ENCODE peak calls at places on chromosomes 2 and 18, in ten cellular contexts. One of them, this sample, is unnamed.

GRCh38 chr2:2147024-2147900 is 183.8 kb downstream of the MYT1L start:
- DNase-seq in NCI-H226: no peak
- DNase-seq in Calu3: no peak
- DNase-seq in left cardiac atrium: peak
- DNase-seq in GM23248: no peak
- DNase-seq in mucosa of gallbladder: no peak
- DNase-seq in NCI-H82: peak
- DNase-seq in left ventricle myocardium superior: peak
- DNase-seq in NCI-H2171: peak
- DNase-seq in activated T-cell treated with anti-CD3 and anti-CD28 coated beads, Interleukin-2, amount 50 U/mL, for 72 hours: no peak
- DNase-seq in this sample: no peak

GRCh38 chr2:158943973-158944372 is 24.5 kb upstream of the TANC1 start:
- DNase-seq in activated T-cell treated with anti-CD3 and anti-CD28 coated beads, Interleukin-2, amount 50 U/mL, for 72 hours: no peak
- DNase-seq in NCI-H82: no peak
- DNase-seq in NCI-H2171: no peak
- DNase-seq in left ventricle myocardium superior: no peak
- DNase-seq in GM23248: no peak
- DNase-seq in Calu3: no peak
- DNase-seq in NCI-H226: no peak
- DNase-seq in mucosa of gallbladder: no peak
- DNase-seq in left cardiac atrium: no peak
- DNase-seq in this sample: no peak

GRCh38 chr2:8906208-8906607 is 68.8 kb upstream of the KIDINS220 start:
- DNase-seq in NCI-H226: peak
- DNase-seq in left cardiac atrium: no peak
- DNase-seq in mucosa of gallbladder: no peak
- DNase-seq in NCI-H2171: no peak
- DNase-seq in NCI-H82: no peak
- DNase-seq in activated T-cell treated with anti-CD3 and anti-CD28 coated beads, Interleukin-2, amount 50 U/mL, for 72 hours: no peak
- DNase-seq in Calu3: peak
- DNase-seq in left ventricle myocardium superior: no peak
- DNase-seq in GM23248: no peak
- DNase-seq in this sample: no peak

GRCh38 chr2:9252002-9252357 is 45.4 kb downstream of the ASAP2 start:
- DNase-seq in NCI-H82: peak
- DNase-seq in Calu3: no peak
- DNase-seq in NCI-H226: peak
- DNase-seq in left cardiac atrium: no peak
- DNase-seq in activated T-cell treated with anti-CD3 and anti-CD28 coated beads, Interleukin-2, amount 50 U/mL, for 72 hours: no peak
- DNase-seq in NCI-H2171: no peak
- DNase-seq in GM23248: no peak
- DNase-seq in mucosa of gallbladder: no peak
- DNase-seq in left ventricle myocardium superior: no peak
- DNase-seq in this sample: no peak

GRCh38 chr2:98394595-98395153 is 48.4 kb downstream of the CNGA3 start:
- DNase-seq in mucosa of gallbladder: no peak
- DNase-seq in GM23248: peak
- DNase-seq in NCI-H226: no peak
- DNase-seq in NCI-H82: no peak
- DNase-seq in left cardiac atrium: no peak
- DNase-seq in NCI-H2171: no peak
- DNase-seq in left ventricle myocardium superior: no peak
- DNase-seq in activated T-cell treated with anti-CD3 and anti-CD28 coated beads, Interleukin-2, amount 50 U/mL, for 72 hours: no peak
- DNase-seq in Calu3: no peak
- DNase-seq in this sample: no peak

GRCh38 chr2:179429597-179429996 is 165.0 kb upstream of the SESTD1 start:
- DNase-seq in mucosa of gallbladder: no peak
- DNase-seq in NCI-H2171: no peak
- DNase-seq in Calu3: no peak
- DNase-seq in NCI-H226: no peak
- DNase-seq in NCI-H82: no peak
- DNase-seq in left ventricle myocardium superior: no peak
- DNase-seq in left cardiac atrium: no peak
- DNase-seq in activated T-cell treated with anti-CD3 and anti-CD28 coated beads, Interleukin-2, amount 50 U/mL, for 72 hours: no peak
- DNase-seq in GM23248: no peak
- DNase-seq in this sample: no peak

GRCh38 chr2:120702751-120703150 is 32.9 kb upstream of the GLI2 start:
- DNase-seq in NCI-H2171: no peak
- DNase-seq in activated T-cell treated with anti-CD3 and anti-CD28 coated beads, Interleukin-2, amount 50 U/mL, for 72 hours: no peak
- DNase-seq in NCI-H226: no peak
- DNase-seq in NCI-H82: no peak
- DNase-seq in GM23248: no peak
- DNase-seq in Calu3: no peak
- DNase-seq in left cardiac atrium: no peak
- DNase-seq in mucosa of gallbladder: no peak
- DNase-seq in left ventricle myocardium superior: no peak
- DNase-seq in this sample: no peak

GRCh38 chr2:55173422-55174020 is 58.6 kb downstream of the CLHC1 start:
- DNase-seq in NCI-H226: no peak
- DNase-seq in Calu3: no peak
- DNase-seq in left cardiac atrium: no peak
- DNase-seq in NCI-H2171: no peak
- DNase-seq in NCI-H82: no peak
- DNase-seq in mucosa of gallbladder: no peak
- DNase-seq in left ventricle myocardium superior: no peak
- DNase-seq in activated T-cell treated with anti-CD3 and anti-CD28 coated beads, Interleukin-2, amount 50 U/mL, for 72 hours: no peak
- DNase-seq in GM23248: no peak
- DNase-seq in this sample: no peak

GRCh38 chr2:126907671-126908070 is 9.0 kb downstream of the TEX51 start:
- DNase-seq in left ventricle myocardium superior: no peak
- DNase-seq in GM23248: no peak
- DNase-seq in mucosa of gallbladder: peak
- DNase-seq in left cardiac atrium: no peak
- DNase-seq in Calu3: no peak
- DNase-seq in NCI-H226: no peak
- DNase-seq in activated T-cell treated with anti-CD3 and anti-CD28 coated beads, Interleukin-2, amount 50 U/mL, for 72 hours: no peak
- DNase-seq in NCI-H2171: no peak
- DNase-seq in NCI-H82: no peak
- DNase-seq in this sample: no peak

GRCh38 chr2:54497738-54498680 is 41.9 kb downstream of the SPTBN1 start:
- DNase-seq in GM23248: peak
- DNase-seq in Calu3: peak
- DNase-seq in left cardiac atrium: peak
- DNase-seq in left ventricle myocardium superior: peak
- DNase-seq in NCI-H82: peak
- DNase-seq in NCI-H2171: no peak
- DNase-seq in activated T-cell treated with anti-CD3 and anti-CD28 coated beads, Interleukin-2, amount 50 U/mL, for 72 hours: no peak
- DNase-seq in mucosa of gallbladder: peak
- DNase-seq in NCI-H226: no peak
- DNase-seq in this sample: no peak

GRCh38 chr2:190791347-190791982 is 89.2 kb upstream of the GLS start:
- DNase-seq in left ventricle myocardium superior: peak
- DNase-seq in NCI-H226: peak
- DNase-seq in NCI-H82: no peak
- DNase-seq in GM23248: peak
- DNase-seq in mucosa of gallbladder: no peak
- DNase-seq in left cardiac atrium: peak
- DNase-seq in activated T-cell treated with anti-CD3 and anti-CD28 coated beads, Interleukin-2, amount 50 U/mL, for 72 hours: peak
- DNase-seq in NCI-H2171: no peak
- DNase-seq in Calu3: peak
- DNase-seq in this sample: no peak

GRCh38 chr2:230942920-230943896 is 18.2 kb upstream of the GPR55 start:
- DNase-seq in NCI-H226: no peak
- DNase-seq in NCI-H82: no peak
- DNase-seq in Calu3: no peak
- DNase-seq in mucosa of gallbladder: no peak
- DNase-seq in NCI-H2171: no peak
- DNase-seq in left cardiac atrium: no peak
- DNase-seq in GM23248: peak
- DNase-seq in activated T-cell treated with anti-CD3 and anti-CD28 coated beads, Interleukin-2, amount 50 U/mL, for 72 hours: peak
- DNase-seq in left ventricle myocardium superior: no peak
- DNase-seq in this sample: no peak

GRCh38 chr2:136134126-136134525 is 16.2 kb upstream of the CXCR4 start:
- DNase-seq in NCI-H2171: no peak
- DNase-seq in left ventricle myocardium superior: no peak
- DNase-seq in NCI-H226: no peak
- DNase-seq in Calu3: no peak
- DNase-seq in left cardiac atrium: no peak
- DNase-seq in NCI-H82: no peak
- DNase-seq in GM23248: no peak
- DNase-seq in mucosa of gallbladder: no peak
- DNase-seq in activated T-cell treated with anti-CD3 and anti-CD28 coated beads, Interleukin-2, amount 50 U/mL, for 72 hours: peak
- DNase-seq in this sample: no peak

GRCh38 chr2:233458031-233458610 is 103.8 kb downstream of the DGKD start:
- DNase-seq in GM23248: no peak
- DNase-seq in NCI-H226: no peak
- DNase-seq in activated T-cell treated with anti-CD3 and anti-CD28 coated beads, Interleukin-2, amount 50 U/mL, for 72 hours: no peak
- DNase-seq in left cardiac atrium: no peak
- DNase-seq in NCI-H2171: no peak
- DNase-seq in left ventricle myocardium superior: no peak
- DNase-seq in Calu3: no peak
- DNase-seq in NCI-H82: no peak
- DNase-seq in mucosa of gallbladder: no peak
- DNase-seq in this sample: no peak

GRCh38 chr2:234839285-234839684 is 112.5 kb upstream of the SH3BP4 start:
- DNase-seq in NCI-H226: no peak
- DNase-seq in left ventricle myocardium superior: no peak
- DNase-seq in GM23248: peak
- DNase-seq in mucosa of gallbladder: no peak
- DNase-seq in left cardiac atrium: no peak
- DNase-seq in activated T-cell treated with anti-CD3 and anti-CD28 coated beads, Interleukin-2, amount 50 U/mL, for 72 hours: no peak
- DNase-seq in NCI-H2171: no peak
- DNase-seq in NCI-H82: no peak
- DNase-seq in Calu3: no peak
- DNase-seq in this sample: no peak

GRCh38 chr2:207416936-207417718 is 112.6 kb upstream of the CREB1 start:
- DNase-seq in NCI-H226: no peak
- DNase-seq in activated T-cell treated with anti-CD3 and anti-CD28 coated beads, Interleukin-2, amount 50 U/mL, for 72 hours: no peak
- DNase-seq in NCI-H2171: no peak
- DNase-seq in GM23248: peak
- DNase-seq in mucosa of gallbladder: no peak
- DNase-seq in NCI-H82: no peak
- DNase-seq in Calu3: no peak
- DNase-seq in left ventricle myocardium superior: no peak
- DNase-seq in left cardiac atrium: no peak
- DNase-seq in this sample: no peak

GRCh38 chr18:9364242-9364641 is 29.7 kb downstream of the TWSG1 start:
- DNase-seq in Calu3: peak
- DNase-seq in activated T-cell treated with anti-CD3 and anti-CD28 coated beads, Interleukin-2, amount 50 U/mL, for 72 hours: no peak
- DNase-seq in NCI-H2171: no peak
- DNase-seq in mucosa of gallbladder: no peak
- DNase-seq in NCI-H226: no peak
- DNase-seq in NCI-H82: no peak
- DNase-seq in left cardiac atrium: no peak
- DNase-seq in left ventricle myocardium superior: no peak
- DNase-seq in GM23248: no peak
- DNase-seq in this sample: no peak

GRCh38 chr2:182587831-182588230 is 128.2 kb upstream of the DNAJC10 start:
- DNase-seq in NCI-H82: no peak
- DNase-seq in mucosa of gallbladder: no peak
- DNase-seq in NCI-H226: peak
- DNase-seq in Calu3: no peak
- DNase-seq in left cardiac atrium: no peak
- DNase-seq in left ventricle myocardium superior: no peak
- DNase-seq in NCI-H2171: no peak
- DNase-seq in activated T-cell treated with anti-CD3 and anti-CD28 coated beads, Interleukin-2, amount 50 U/mL, for 72 hours: no peak
- DNase-seq in GM23248: peak
- DNase-seq in this sample: no peak

GRCh38 chr18:50695431-50696176 is 124.2 kb downstream of the MRO start:
- DNase-seq in NCI-H226: no peak
- DNase-seq in mucosa of gallbladder: no peak
- DNase-seq in activated T-cell treated with anti-CD3 and anti-CD28 coated beads, Interleukin-2, amount 50 U/mL, for 72 hours: no peak
- DNase-seq in NCI-H2171: no peak
- DNase-seq in Calu3: no peak
- DNase-seq in NCI-H82: peak
- DNase-seq in left cardiac atrium: peak
- DNase-seq in left ventricle myocardium superior: peak
- DNase-seq in GM23248: no peak
- DNase-seq in this sample: no peak

GRCh38 chr18:46152436-46152807 is 48.2 kb downstream of the HAUS1 start:
- DNase-seq in left cardiac atrium: peak
- DNase-seq in NCI-H226: no peak
- DNase-seq in mucosa of gallbladder: no peak
- DNase-seq in GM23248: peak
- DNase-seq in left ventricle myocardium superior: peak
- DNase-seq in activated T-cell treated with anti-CD3 and anti-CD28 coated beads, Interleukin-2, amount 50 U/mL, for 72 hours: no peak
- DNase-seq in NCI-H82: peak
- DNase-seq in Calu3: peak
- DNase-seq in NCI-H2171: no peak
- DNase-seq in this sample: no peak

GRCh38 chr18:52570975-52571374 is 231.0 kb downstream of the DCC start:
- DNase-seq in left cardiac atrium: no peak
- DNase-seq in NCI-H82: no peak
- DNase-seq in GM23248: no peak
- DNase-seq in NCI-H226: no peak
- DNase-seq in activated T-cell treated with anti-CD3 and anti-CD28 coated beads, Interleukin-2, amount 50 U/mL, for 72 hours: no peak
- DNase-seq in left ventricle myocardium superior: no peak
- DNase-seq in Calu3: no peak
- DNase-seq in mucosa of gallbladder: no peak
- DNase-seq in NCI-H2171: no peak
- DNase-seq in this sample: no peak

GRCh38 chr2:163348843-163349395 is 386.9 kb downstream of the FIGN start:
- DNase-seq in activated T-cell treated with anti-CD3 and anti-CD28 coated beads, Interleukin-2, amount 50 U/mL, for 72 hours: no peak
- DNase-seq in mucosa of gallbladder: peak
- DNase-seq in left ventricle myocardium superior: no peak
- DNase-seq in Calu3: peak
- DNase-seq in GM23248: peak
- DNase-seq in NCI-H226: peak
- DNase-seq in NCI-H2171: no peak
- DNase-seq in NCI-H82: no peak
- DNase-seq in left cardiac atrium: peak
- DNase-seq in this sample: no peak

GRCh38 chr2:105557515-105557914 is 158.7 kb upstream of the FHL2 start:
- DNase-seq in NCI-H226: no peak
- DNase-seq in Calu3: no peak
- DNase-seq in left cardiac atrium: no peak
- DNase-seq in NCI-H2171: no peak
- DNase-seq in GM23248: no peak
- DNase-seq in left ventricle myocardium superior: peak
- DNase-seq in activated T-cell treated with anti-CD3 and anti-CD28 coated beads, Interleukin-2, amount 50 U/mL, for 72 hours: no peak
- DNase-seq in mucosa of gallbladder: no peak
- DNase-seq in NCI-H82: no peak
- DNase-seq in this sample: no peak

GRCh38 chr18:70387018-70387417 is 98.2 kb downstream of the SOCS6 start:
- DNase-seq in mucosa of gallbladder: no peak
- DNase-seq in left ventricle myocardium superior: no peak
- DNase-seq in NCI-H82: no peak
- DNase-seq in GM23248: no peak
- DNase-seq in activated T-cell treated with anti-CD3 and anti-CD28 coated beads, Interleukin-2, amount 50 U/mL, for 72 hours: no peak
- DNase-seq in left cardiac atrium: no peak
- DNase-seq in NCI-H2171: no peak
- DNase-seq in NCI-H226: no peak
- DNase-seq in Calu3: no peak
- DNase-seq in this sample: no peak

GRCh38 chr2:150234787-150235512 is 252.5 kb downstream of the RND3 start:
- DNase-seq in left cardiac atrium: no peak
- DNase-seq in left ventricle myocardium superior: no peak
- DNase-seq in NCI-H2171: peak
- DNase-seq in mucosa of gallbladder: no peak
- DNase-seq in NCI-H82: no peak
- DNase-seq in NCI-H226: no peak
- DNase-seq in Calu3: no peak
- DNase-seq in GM23248: peak
- DNase-seq in activated T-cell treated with anti-CD3 and anti-CD28 coated beads, Interleukin-2, amount 50 U/mL, for 72 hours: no peak
- DNase-seq in this sample: no peak

GRCh38 chr2:140577453-140577852 is 1553.4 kb downstream of the LRP1B start:
- DNase-seq in NCI-H82: no peak
- DNase-seq in GM23248: no peak
- DNase-seq in NCI-H2171: no peak
- DNase-seq in mucosa of gallbladder: no peak
- DNase-seq in activated T-cell treated with anti-CD3 and anti-CD28 coated beads, Interleukin-2, amount 50 U/mL, for 72 hours: no peak
- DNase-seq in left ventricle myocardium superior: no peak
- DNase-seq in left cardiac atrium: no peak
- DNase-seq in NCI-H226: no peak
- DNase-seq in Calu3: no peak
- DNase-seq in this sample: no peak

GRCh38 chr2:23241106-23241505 is 143.9 kb upstream of the KLHL29 start:
- DNase-seq in mucosa of gallbladder: no peak
- DNase-seq in NCI-H82: peak
- DNase-seq in GM23248: no peak
- DNase-seq in Calu3: no peak
- DNase-seq in NCI-H226: no peak
- DNase-seq in left ventricle myocardium superior: no peak
- DNase-seq in left cardiac atrium: no peak
- DNase-seq in activated T-cell treated with anti-CD3 and anti-CD28 coated beads, Interleukin-2, amount 50 U/mL, for 72 hours: no peak
- DNase-seq in NCI-H2171: peak
- DNase-seq in this sample: no peak

GRCh38 chr2:196399736-196400691 is 228.6 kb upstream of the STK17B start:
- DNase-seq in Calu3: peak
- DNase-seq in GM23248: peak
- DNase-seq in NCI-H82: no peak
- DNase-seq in left cardiac atrium: no peak
- DNase-seq in NCI-H226: peak
- DNase-seq in mucosa of gallbladder: no peak
- DNase-seq in activated T-cell treated with anti-CD3 and anti-CD28 coated beads, Interleukin-2, amount 50 U/mL, for 72 hours: no peak
- DNase-seq in left ventricle myocardium superior: no peak
- DNase-seq in NCI-H2171: no peak
- DNase-seq in this sample: no peak

This sample was measured in naive B cell.